ENCODE peak calls at places on chromosomes 12 and 14, in five cellular contexts. One of them, this sample, is unnamed. For H3K27me3 and H3K4me1, the result is how much of the 10 kb centered on the place peaks cover.

GRCh38 chr14:80136358-80136757 is 74.9 kb downstream of the DIO2 start:
- DNase-seq in mammary epithelial cell: peak
- DNase-seq in breast epithelium: no peak
- DNase-seq in stomach: no peak
- DNase-seq in lung: no peak
- DNase-seq in this sample: no peak

GRCh38 chr14:90403065-90403464 is 6.2 kb downstream of the CALM1 start:
- DNase-seq in mammary epithelial cell: no peak
- DNase-seq in breast epithelium: no peak
- DNase-seq in stomach: no peak
- DNase-seq in lung: no peak
- DNase-seq in this sample: no peak

GRCh38 chr12:66118240-66118891 is 12.2 kb downstream of the LLPH start:
- DNase-seq in mammary epithelial cell: peak
- DNase-seq in breast epithelium: no peak
- DNase-seq in stomach: no peak
- DNase-seq in lung: no peak
- DNase-seq in this sample: no peak

GRCh38 chr12:7090222-7090998 is 1.8 kb downstream of the C1R start:
- DNase-seq in mammary epithelial cell: peak
- DNase-seq in breast epithelium: no peak
- DNase-seq in stomach: no peak
- DNase-seq in lung: no peak
- DNase-seq in this sample: no peak

GRCh38 chr12:65025070-65025469 is 96.0 kb downstream of the WIF1 start:
- DNase-seq in mammary epithelial cell: no peak
- DNase-seq in breast epithelium: no peak
- DNase-seq in stomach: no peak
- DNase-seq in lung: no peak
- DNase-seq in this sample: no peak

GRCh38 chr12:40522837-40523236 is 169.4 kb upstream of the CNTN1 start:
- DNase-seq in mammary epithelial cell: no peak
- DNase-seq in breast epithelium: no peak
- DNase-seq in stomach: no peak
- DNase-seq in lung: no peak
- DNase-seq in this sample: no peak

GRCh38 chr14:35825968-35826217 is 245 bp upstream of the BRMS1L start:
- DNase-seq in mammary epithelial cell: no peak
- DNase-seq in breast epithelium: no peak
- DNase-seq in stomach: no peak
- DNase-seq in lung: no peak
- DNase-seq in this sample: no peak

GRCh38 chr12:9721394-9722092 is 11.4 kb downstream of the CLECL1 start:
- DNase-seq in mammary epithelial cell: no peak
- DNase-seq in breast epithelium: no peak
- DNase-seq in stomach: no peak
- DNase-seq in lung: no peak
- DNase-seq in this sample: no peak

GRCh38 chr12:115072712-115073111 is 388.7 kb upstream of the TBX3 start:
- DNase-seq in mammary epithelial cell: no peak
- DNase-seq in breast epithelium: no peak
- DNase-seq in stomach: no peak
- DNase-seq in lung: no peak
- DNase-seq in this sample: no peak

GRCh38 chr12:15700595-15700994 is 88.6 kb downstream of the EPS8 start:
- DNase-seq in mammary epithelial cell: peak
- DNase-seq in breast epithelium: no peak
- DNase-seq in stomach: no peak
- DNase-seq in lung: no peak
- DNase-seq in this sample: no peak

GRCh38 chr12:57027011-57027804 is 10.9 kb upstream of the TAC3 start:
- DNase-seq in mammary epithelial cell: no peak
- DNase-seq in breast epithelium: no peak
- DNase-seq in stomach: no peak
- DNase-seq in lung: no peak
- DNase-seq in this sample: no peak

GRCh38 chr14:89370781-89371180 is 46.3 kb downstream of the FOXN3 start:
- DNase-seq in mammary epithelial cell: no peak
- DNase-seq in breast epithelium: no peak
- DNase-seq in stomach: no peak
- DNase-seq in lung: no peak
- DNase-seq in this sample: no peak

GRCh38 chr14:77498120-77498979 is at the start of gene ISM2:
- DNase-seq in mammary epithelial cell: peak
- DNase-seq in breast epithelium: no peak
- DNase-seq in stomach: peak
- DNase-seq in lung: no peak
- DNase-seq in this sample: no peak

GRCh38 chr12:19643635-19644034 is 204.3 kb downstream of the AEBP2 start:
- DNase-seq in mammary epithelial cell: peak
- DNase-seq in breast epithelium: no peak
- DNase-seq in stomach: no peak
- DNase-seq in lung: no peak
- DNase-seq in this sample: no peak

GRCh38 chr14:99758121-99758871 is 34.9 kb upstream of the EML1 start:
- DNase-seq in mammary epithelial cell: peak
- DNase-seq in breast epithelium: no peak
- DNase-seq in stomach: no peak
- DNase-seq in lung: no peak
- DNase-seq in this sample: no peak

GRCh38 chr14:70748422-70748821 is 60.9 kb downstream of the MAP3K9 start:
- DNase-seq in mammary epithelial cell: no peak
- DNase-seq in breast epithelium: peak
- DNase-seq in stomach: no peak
- DNase-seq in lung: no peak
- DNase-seq in this sample: no peak

GRCh38 chr14:33348510-33348909 is 409.8 kb downstream of the NPAS3 start:
- DNase-seq in mammary epithelial cell: no peak
- DNase-seq in breast epithelium: no peak
- DNase-seq in stomach: no peak
- DNase-seq in lung: no peak
- DNase-seq in this sample: no peak

GRCh38 chr12:110349521-110350151 is 53.9 kb downstream of the ANAPC7 start:
- DNase-seq in mammary epithelial cell: no peak
- DNase-seq in breast epithelium: no peak
- DNase-seq in stomach: no peak
- DNase-seq in lung: no peak
- DNase-seq in this sample: no peak

GRCh38 chr14:100536721-100537700 is 50.2 kb downstream of the BEGAIN start:
- DNase-seq in mammary epithelial cell: no peak
- DNase-seq in breast epithelium: peak
- DNase-seq in stomach: peak
- DNase-seq in lung: no peak
- DNase-seq in this sample: no peak

GRCh38 chr12:96177013-96177412 is 17.2 kb upstream of the ELK3 start:
- DNase-seq in mammary epithelial cell: peak
- DNase-seq in breast epithelium: no peak
- DNase-seq in stomach: no peak
- DNase-seq in lung: no peak
- DNase-seq in this sample: no peak

GRCh38 chr14:50531595-50532501 is 521 bp downstream of the MAP4K5 start:
- DNase-seq in mammary epithelial cell: peak
- DNase-seq in breast epithelium: peak
- DNase-seq in stomach: peak
- DNase-seq in lung: peak
- DNase-seq in this sample: peak

GRCh38 chr12:15633201-15633600 is 156.0 kb downstream of the EPS8 start:
- DNase-seq in mammary epithelial cell: no peak
- DNase-seq in breast epithelium: no peak
- DNase-seq in stomach: no peak
- DNase-seq in lung: no peak
- DNase-seq in this sample: no peak

GRCh38 chr14:30553311-30553989 is 5.5 kb upstream of the G2E3 start:
- DNase-seq in mammary epithelial cell: peak
- DNase-seq in breast epithelium: no peak
- DNase-seq in stomach: no peak
- DNase-seq in lung: no peak
- DNase-seq in this sample: no peak

GRCh38 chr12:88756153-88756552 is 175.9 kb upstream of the KITLG start:
- DNase-seq in mammary epithelial cell: no peak
- DNase-seq in breast epithelium: no peak
- DNase-seq in stomach: no peak
- DNase-seq in lung: no peak
- DNase-seq in this sample: no peak

GRCh38 chr12:83514372-83514771 is 827.7 kb downstream of the TMTC2 start:
- DNase-seq in mammary epithelial cell: peak
- DNase-seq in breast epithelium: no peak
- DNase-seq in stomach: no peak
- DNase-seq in lung: no peak
- DNase-seq in this sample: no peak

GRCh38 chr14:92513204-92513965 is at the start of gene RIN3:
- DNase-seq in mammary epithelial cell: peak
- DNase-seq in breast epithelium: no peak
- DNase-seq in stomach: no peak
- DNase-seq in lung: peak
- DNase-seq in this sample: peak

GRCh38 chr14:59918824-59919581 is 941 bp upstream of the LRRC9 start:
- DNase-seq in mammary epithelial cell: no peak
- DNase-seq in breast epithelium: no peak
- DNase-seq in stomach: no peak
- DNase-seq in lung: no peak
- DNase-seq in this sample: no peak

GRCh38 chr14:96091941-96092411 is 52.8 kb downstream of the C14orf132 start:
- DNase-seq in mammary epithelial cell: no peak
- DNase-seq in breast epithelium: no peak
- DNase-seq in stomach: no peak
- DNase-seq in lung: no peak
- DNase-seq in this sample: no peak

GRCh38 chr14:65356327-65356836 is 56.1 kb upstream of the FUT8 start:
- DNase-seq in mammary epithelial cell: peak
- DNase-seq in breast epithelium: peak
- DNase-seq in stomach: peak
- DNase-seq in lung: no peak
- DNase-seq in this sample: no peak

GRCh38 chr14:96508900-96509299 is 6.7 kb downstream of the PAPOLA start:
- DNase-seq in mammary epithelial cell: no peak
- DNase-seq in breast epithelium: no peak
- DNase-seq in stomach: no peak
- DNase-seq in lung: no peak
- DNase-seq in this sample: no peak

GRCh38 chr14:67881225-67881624 is 61.6 kb downstream of the RAD51B start:
- DNase-seq in mammary epithelial cell: no peak
- DNase-seq in breast epithelium: no peak
- DNase-seq in stomach: no peak
- DNase-seq in lung: no peak
- DNase-seq in this sample: no peak

GRCh38 chr12:14643247-14643646 is 53.2 kb downstream of the GUCY2C start:
- DNase-seq in mammary epithelial cell: no peak
- DNase-seq in breast epithelium: no peak
- DNase-seq in stomach: no peak
- DNase-seq in lung: no peak
- DNase-seq in this sample: no peak

GRCh38 chr12:54606556-54606955 is 18.1 kb upstream of the PPP1R1A start:
- DNase-seq in mammary epithelial cell: no peak
- DNase-seq in breast epithelium: no peak
- DNase-seq in stomach: no peak
- DNase-seq in lung: no peak
- DNase-seq in this sample: no peak

GRCh38 chr14:27228053-27228452 is 630.2 kb upstream of the NOVA1 start:
- DNase-seq in mammary epithelial cell: no peak
- DNase-seq in breast epithelium: no peak
- DNase-seq in stomach: no peak
- DNase-seq in lung: no peak
- DNase-seq in this sample: no peak

GRCh38 chr14:72904218-72904617 is 10.3 kb upstream of the DPF3 start:
- DNase-seq in mammary epithelial cell: no peak
- DNase-seq in breast epithelium: no peak
- DNase-seq in stomach: no peak
- DNase-seq in lung: no peak
- DNase-seq in this sample: no peak

DNA sequence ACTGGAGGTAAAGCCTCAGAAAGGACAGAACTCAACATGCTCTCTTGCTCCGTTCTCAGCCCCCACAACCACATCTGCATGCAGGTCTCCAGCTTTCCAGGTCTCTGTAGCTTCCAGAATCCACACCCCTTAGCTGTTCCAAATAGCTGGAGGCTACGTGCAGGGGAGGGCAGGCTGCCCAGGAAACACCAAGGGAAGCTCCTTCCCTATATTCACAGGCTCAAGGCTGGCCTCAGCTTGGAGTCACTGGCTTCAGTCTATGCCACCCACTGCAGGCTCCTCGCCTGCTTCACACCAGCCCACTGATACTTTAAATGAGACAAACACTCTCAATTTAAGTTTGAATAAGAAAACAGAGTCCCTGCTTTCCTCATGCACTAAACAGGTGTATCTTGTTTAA is 73.3 kb downstream of the ASCL4 start:
- DNase-seq in mammary epithelial cell: no peak
- DNase-seq in breast epithelium: no peak
- DNase-seq in stomach: no peak
- DNase-seq in lung: no peak
- DNase-seq in this sample: no peak
- H3K27me3 ChIP-seq in mammary epithelial cell: under half
- H3K27me3 ChIP-seq in breast epithelium: under half
- H3K27me3 ChIP-seq in stomach: half or more
- H3K27me3 ChIP-seq in lung: under half
- H3K27me3 ChIP-seq in this sample: under half

GRCh38 chr12:128267246-128267622 is 264 bp downstream of the TMEM132C start:
- DNase-seq in mammary epithelial cell: no peak
- DNase-seq in breast epithelium: no peak
- DNase-seq in stomach: no peak
- DNase-seq in lung: no peak
- DNase-seq in this sample: no peak
- H3K27ac ChIP-seq in mammary epithelial cell: no peak
- H3K27ac ChIP-seq in breast epithelium: no peak
- H3K27ac ChIP-seq in stomach: no peak
- H3K27ac ChIP-seq in lung: no peak
- H3K27ac ChIP-seq in this sample: no peak

GRCh38 chr12:124497658-124498057 is 69.8 kb downstream of the NCOR2 start:
- DNase-seq in mammary epithelial cell: peak
- DNase-seq in breast epithelium: no peak
- DNase-seq in stomach: no peak
- DNase-seq in lung: no peak
- DNase-seq in this sample: no peak
- H3K4me1 ChIP-seq in mammary epithelial cell: half or more
- H3K4me1 ChIP-seq in breast epithelium: under half
- H3K4me1 ChIP-seq in stomach: half or more
- H3K4me1 ChIP-seq in lung: under half
- H3K4me1 ChIP-seq in this sample: under half

GRCh38 chr12:30836656-30837445 is 82.1 kb upstream of the CAPRIN2 start:
- DNase-seq in mammary epithelial cell: peak
- DNase-seq in breast epithelium: no peak
- DNase-seq in stomach: no peak
- DNase-seq in lung: no peak
- DNase-seq in this sample: no peak

GRCh38 chr12:30837595-30837994 is 82.8 kb upstream of the CAPRIN2 start:
- DNase-seq in mammary epithelial cell: no peak
- DNase-seq in breast epithelium: no peak
- DNase-seq in stomach: no peak
- DNase-seq in lung: no peak
- DNase-seq in this sample: no peak

GRCh38 chr12:30843211-30843610 is 83.3 kb upstream of the TSPAN11 start:
- DNase-seq in mammary epithelial cell: no peak
- DNase-seq in breast epithelium: no peak
- DNase-seq in stomach: no peak
- DNase-seq in lung: no peak
- DNase-seq in this sample: no peak

GRCh38 chr12:30840715-30841114 is 85.8 kb upstream of the TSPAN11 start:
- DNase-seq in mammary epithelial cell: no peak
- DNase-seq in breast epithelium: no peak
- DNase-seq in stomach: no peak
- DNase-seq in lung: no peak
- DNase-seq in this sample: no peak

GRCh38 chr12:30839643-30840190 is 85.0 kb upstream of the CAPRIN2 start:
- DNase-seq in mammary epithelial cell: no peak
- DNase-seq in breast epithelium: no peak
- DNase-seq in stomach: no peak
- DNase-seq in lung: no peak
- DNase-seq in this sample: no peak
- H3K27me3 ChIP-seq in mammary epithelial cell: under half
- H3K27me3 ChIP-seq in breast epithelium: under half
- H3K27me3 ChIP-seq in stomach: under half
- H3K27me3 ChIP-seq in lung: under half
- H3K27me3 ChIP-seq in this sample: under half